ENCODE peak calls at places on chromosomes 7 and 10, in nine cellular contexts. C is T-helper 17 cell; O is right cardiac atrium; M is left cardiac atrium; E is stimulated activated naive CD8-positive, alpha-beta T cell treated with anti-CD3 and anti-CD28 coated beads, Interleukin-15, amount 100 ng/mL, for 72 hours; S is heart right ventricle; T is naive thymus-derived CD4-positive, alpha-beta T cell; Y is natural killer cell; D is Right ventricle myocardium superior. Q is an unnamed sample.

GRCh38 chr10:24722131-24722675 is 1.5 kb downstream of the ARHGAP21 start:
- ATAC-seq in D (no peak), O (no peak), Y (no peak), T (no peak), C (peak), S (no peak), E (no peak), M (no peak), Q (no peak)

GRCh38 chr10:15439381-15439837 is 68.3 kb upstream of the FAM171A1 start:
- ATAC-seq in O (peak), C (no peak), D (peak), E (no peak), M (peak), Y (no peak), T (no peak), S (peak), Q (peak)

GRCh38 chr7:103795112-103795511 is 194.3 kb downstream of the RELN start:
- ATAC-seq in E (no peak), S (no peak), D (no peak), Y (no peak), O (no peak), C (no peak), M (no peak), T (no peak), Q (no peak)

GRCh38 chr7:42237891-42238531 is 1.0 kb upstream of the GLI3 start:
- ATAC-seq in Y (peak), D (peak), C (peak), O (peak), M (peak), S (peak), E (peak), T (peak), Q (peak)

GRCh38 chr7:27840314-27840713 is 100.4 kb downstream of the TAX1BP1 start:
- ATAC-seq in C (peak), O (no peak), S (no peak), Y (no peak), M (no peak), D (no peak), T (peak), E (peak), Q (peak)

GRCh38 chr10:114117728-114118127 is 56.3 kb downstream of the CCDC186 start:
- ATAC-seq in O (no peak), M (no peak), D (no peak), T (no peak), S (no peak), C (no peak), Y (no peak), E (no peak), Q (no peak)

GRCh38 chr10:101631821-101632475 is 43.8 kb downstream of the DPCD start:
- ATAC-seq in Y (no peak), C (no peak), T (no peak), S (peak), D (peak), O (no peak), E (no peak), M (peak), Q (peak)

GRCh38 chr10:87511526-87511925 is 6.8 kb downstream of the MINPP1 start:
- ATAC-seq in M (no peak), Y (no peak), O (no peak), E (no peak), D (no peak), C (no peak), S (no peak), T (no peak), Q (no peak)

GRCh38 chr7:113873554-113874151 is 45.2 kb downstream of the PPP1R3A start:
- ATAC-seq in S (no peak), Y (no peak), D (peak), E (no peak), O (no peak), M (no peak), C (no peak), T (no peak), Q (no peak)

GRCh38 chr7:16409777-16410176 is 11.6 kb downstream of the CRPPA start:
- ATAC-seq in C (no peak), O (peak), T (no peak), M (no peak), D (no peak), S (no peak), E (no peak), Y (no peak), Q (no peak)

GRCh38 chr10:61323757-61324156 is 129.4 kb downstream of the TMEM26 start:
- ATAC-seq in E (no peak), Y (no peak), T (no peak), C (no peak), O (no peak), S (no peak), D (no peak), M (no peak), Q (no peak)

GRCh38 chr7:80916770-80917681 is 1.8 kb downstream of the SEMA3C start:
- ATAC-seq in Y (no peak), T (no peak), S (no peak), C (no peak), O (no peak), D (no peak), E (no peak), M (peak), Q (no peak)

GRCh38 chr7:142901426-142902259 is 16.1 kb upstream of the TRPV6 start:
- ATAC-seq in O (no peak), T (no peak), C (no peak), M (no peak), D (no peak), S (no peak), E (no peak), Y (no peak), Q (peak)

GRCh38 chr7:158824028-158824427 is 5.3 kb downstream of the ESYT2 start:
- ATAC-seq in T (peak), E (peak), M (no peak), S (no peak), D (no peak), C (peak), Y (peak), O (no peak), Q (no peak)

GRCh38 chr10:45453639-45454250 is 79.7 kb downstream of the ALOX5 start:
- ATAC-seq in C (peak), O (peak), D (peak), T (no peak), Y (no peak), E (no peak), M (peak), S (no peak), Q (peak)

GRCh38 chr10:118698421-118698820 is 56.3 kb downstream of the CACUL1 start:
- ATAC-seq in M (peak), T (peak), C (peak), O (peak), E (peak), Y (peak), S (peak), D (no peak), Q (no peak)

GRCh38 chr7:77685219-77685618 is 11.0 kb upstream of the RSBN1L start:
- ATAC-seq in O (no peak), M (peak), Y (no peak), C (no peak), S (peak), E (no peak), D (peak), T (peak), Q (peak)

GRCh38 chr10:108378779-108379178 is 1214.3 kb upstream of the SORCS1 start:
- ATAC-seq in D (no peak), C (no peak), S (no peak), Y (no peak), T (no peak), M (no peak), E (no peak), O (no peak), Q (no peak)

GRCh38 chr7:43099750-43100149 is 12.7 kb upstream of the HECW1 start:
- ATAC-seq in T (no peak), C (no peak), D (no peak), S (no peak), E (no peak), Y (no peak), M (no peak), O (no peak), Q (no peak)

GRCh38 chr7:75807452-75807851 is 6.2 kb downstream of the CCL24 start:
- ATAC-seq in C (no peak), M (no peak), Y (no peak), S (no peak), O (no peak), T (no peak), E (no peak), D (no peak), Q (no peak)

GRCh38 chr10:112695539-112695938 is 248.5 kb downstream of the VTI1A start:
- ATAC-seq in T (no peak), C (no peak), S (no peak), M (no peak), D (no peak), Y (no peak), E (no peak), O (no peak), Q (no peak)